ENCODE peak calls at places on chromosomes 11 and 22, in six cellular contexts. One of them, this sample, is unnamed.

GRCh38 chr11:12280199-12280837 is 97.1 kb upstream of the PARVA start:
- DNase-seq in mesendoderm: no peak
- DNase-seq in IMR-90: no peak
- DNase-seq in mesenchymal stem cell: no peak
- DNase-seq in H1: no peak
- DNase-seq in H9: peak
- DNase-seq in this sample: no peak

GRCh38 chr22:41401781-41402648 is 20.3 kb downstream of the TEF start:
- DNase-seq in H1: no peak
- DNase-seq in H9: no peak
- DNase-seq in mesenchymal stem cell: peak
- DNase-seq in mesendoderm: no peak
- DNase-seq in IMR-90: peak
- DNase-seq in this sample: no peak

GRCh38 chr11:1296287-1296686 is 13.1 kb downstream of the TOLLIP start:
- DNase-seq in mesendoderm: no peak
- DNase-seq in mesenchymal stem cell: no peak
- DNase-seq in IMR-90: no peak
- DNase-seq in H1: no peak
- DNase-seq in H9: no peak
- DNase-seq in this sample: no peak

GRCh38 chr22:35489225-35489624 is 51.4 kb upstream of the RASD2 start:
- DNase-seq in mesendoderm: no peak
- DNase-seq in mesenchymal stem cell: no peak
- DNase-seq in H1: no peak
- DNase-seq in H9: no peak
- DNase-seq in IMR-90: no peak
- DNase-seq in this sample: no peak

GRCh38 chr11:134759855-134760254 is 347.8 kb upstream of the B3GAT1 start:
- DNase-seq in mesendoderm: no peak
- DNase-seq in mesenchymal stem cell: no peak
- DNase-seq in IMR-90: no peak
- DNase-seq in H9: no peak
- DNase-seq in H1: no peak
- DNase-seq in this sample: no peak

GRCh38 chr11:124865902-124866851 is 945 bp downstream of the ROBO3 start:
- DNase-seq in mesendoderm: peak
- DNase-seq in H9: peak
- DNase-seq in mesenchymal stem cell: peak
- DNase-seq in H1: no peak
- DNase-seq in IMR-90: peak
- DNase-seq in this sample: no peak

GRCh38 chr22:17368727-17369552 is at the start of gene CECR2:
- DNase-seq in IMR-90: no peak
- DNase-seq in mesendoderm: peak
- DNase-seq in H1: peak
- DNase-seq in mesenchymal stem cell: peak
- DNase-seq in H9: peak
- DNase-seq in this sample: peak

GRCh38 chr11:132564120-132564519 is 968.2 kb downstream of the OPCML start:
- DNase-seq in H9: no peak
- DNase-seq in mesenchymal stem cell: peak
- DNase-seq in mesendoderm: no peak
- DNase-seq in H1: no peak
- DNase-seq in IMR-90: no peak
- DNase-seq in this sample: no peak

GRCh38 chr11:41660585-41660984 is 201.1 kb upstream of the LRRC4C start:
- DNase-seq in mesenchymal stem cell: no peak
- DNase-seq in H1: peak
- DNase-seq in IMR-90: no peak
- DNase-seq in H9: peak
- DNase-seq in mesendoderm: peak
- DNase-seq in this sample: no peak

GRCh38 chr22:50112151-50113118 is 22.6 kb downstream of the MOV10L1 start:
- DNase-seq in IMR-90: peak
- DNase-seq in mesenchymal stem cell: peak
- DNase-seq in mesendoderm: peak
- DNase-seq in H9: no peak
- DNase-seq in H1: no peak
- DNase-seq in this sample: no peak

GRCh38 chr11:92226331-92227232 is 2.0 kb downstream of the FAT3 start:
- DNase-seq in mesenchymal stem cell: no peak
- DNase-seq in H1: no peak
- DNase-seq in IMR-90: no peak
- DNase-seq in mesendoderm: peak
- DNase-seq in H9: peak
- DNase-seq in this sample: peak

GRCh38 chr11:68650801-68651200 is 33.5 kb upstream of the GAL start:
- DNase-seq in H9: no peak
- DNase-seq in H1: no peak
- DNase-seq in IMR-90: no peak
- DNase-seq in mesendoderm: no peak
- DNase-seq in mesenchymal stem cell: no peak
- DNase-seq in this sample: no peak

GRCh38 chr22:45064313-45065268 is 54.8 kb upstream of the PHF21B start:
- DNase-seq in mesendoderm: no peak
- DNase-seq in mesenchymal stem cell: peak
- DNase-seq in H1: no peak
- DNase-seq in H9: no peak
- DNase-seq in IMR-90: peak
- DNase-seq in this sample: no peak

GRCh38 chr11:1305063-1305495 is 4.4 kb downstream of the TOLLIP start:
- DNase-seq in mesenchymal stem cell: no peak
- DNase-seq in IMR-90: no peak
- DNase-seq in H9: peak
- DNase-seq in mesendoderm: no peak
- DNase-seq in H1: no peak
- DNase-seq in this sample: no peak

GRCh38 chr22:38569972-38570840 is at the start of gene DMC1:
- DNase-seq in H9: peak
- DNase-seq in mesenchymal stem cell: peak
- DNase-seq in mesendoderm: peak
- DNase-seq in IMR-90: peak
- DNase-seq in H1: peak
- DNase-seq in this sample: peak

GRCh38 chr11:68686486-68686885 is 2.1 kb downstream of the GAL start:
- DNase-seq in IMR-90: no peak
- DNase-seq in mesenchymal stem cell: no peak
- DNase-seq in H9: no peak
- DNase-seq in H1: no peak
- DNase-seq in mesendoderm: no peak
- DNase-seq in this sample: no peak

GRCh38 chr22:36457688-36458450 is 23.6 kb downstream of the TXN2 start:
- DNase-seq in mesenchymal stem cell: peak
- DNase-seq in IMR-90: no peak
- DNase-seq in H9: peak
- DNase-seq in H1: no peak
- DNase-seq in mesendoderm: no peak
- DNase-seq in this sample: no peak

GRCh38 chr11:13486926-13487660 is 8.7 kb downstream of the PTH start:
- DNase-seq in H9: peak
- DNase-seq in mesenchymal stem cell: peak
- DNase-seq in H1: no peak
- DNase-seq in IMR-90: no peak
- DNase-seq in mesendoderm: peak
- DNase-seq in this sample: peak

GRCh38 chr11:91625495-91625894 is 599.1 kb upstream of the FAT3 start:
- DNase-seq in H1: no peak
- DNase-seq in mesenchymal stem cell: peak
- DNase-seq in mesendoderm: no peak
- DNase-seq in H9: no peak
- DNase-seq in IMR-90: no peak
- DNase-seq in this sample: no peak

GRCh38 chr11:64318694-64319420 is 936 bp downstream of the PRDX5 start:
- DNase-seq in H9: no peak
- DNase-seq in mesenchymal stem cell: no peak
- DNase-seq in mesendoderm: peak
- DNase-seq in IMR-90: no peak
- DNase-seq in H1: no peak
- DNase-seq in this sample: no peak

GRCh38 chr11:15128621-15129020 is 13.9 kb downstream of the INSC start:
- DNase-seq in IMR-90: no peak
- DNase-seq in H1: no peak
- DNase-seq in mesendoderm: no peak
- DNase-seq in H9: no peak
- DNase-seq in mesenchymal stem cell: no peak
- DNase-seq in this sample: no peak

GRCh38 chr11:36088234-36088975 is 144.5 kb downstream of the LDLRAD3 start:
- DNase-seq in H1: no peak
- DNase-seq in mesendoderm: no peak
- DNase-seq in IMR-90: peak
- DNase-seq in mesenchymal stem cell: peak
- DNase-seq in H9: no peak
- DNase-seq in this sample: no peak

GRCh38 chr11:64723117-64723906 is at the start of gene NRXN2:
- DNase-seq in H1: no peak
- DNase-seq in mesenchymal stem cell: peak
- DNase-seq in H9: peak
- DNase-seq in IMR-90: peak
- DNase-seq in mesendoderm: peak
- DNase-seq in this sample: peak

GRCh38 chr22:45907996-45908395 is 69.0 kb downstream of the WNT7B start:
- DNase-seq in IMR-90: no peak
- DNase-seq in H1: no peak
- DNase-seq in mesenchymal stem cell: no peak
- DNase-seq in mesendoderm: no peak
- DNase-seq in H9: no peak
- DNase-seq in this sample: no peak

GRCh38 chr11:65890324-65891179 is at the start of gene CCDC85B:
- DNase-seq in mesenchymal stem cell: peak
- DNase-seq in H1: no peak
- DNase-seq in H9: peak
- DNase-seq in IMR-90: peak
- DNase-seq in mesendoderm: peak
- DNase-seq in this sample: peak

GRCh38 chr11:113690619-113691569 is 15.2 kb downstream of the TMPRSS5 start:
- DNase-seq in IMR-90: peak
- DNase-seq in mesendoderm: peak
- DNase-seq in H9: peak
- DNase-seq in mesenchymal stem cell: peak
- DNase-seq in H1: peak
- DNase-seq in this sample: peak

GRCh38 chr11:128204898-128205297 is 382.5 kb downstream of the ETS1 start:
- DNase-seq in IMR-90: no peak
- DNase-seq in mesenchymal stem cell: no peak
- DNase-seq in H9: no peak
- DNase-seq in H1: no peak
- DNase-seq in mesendoderm: no peak
- DNase-seq in this sample: no peak

GRCh38 chr11:128200467-128200866 is 386.9 kb downstream of the ETS1 start:
- DNase-seq in mesenchymal stem cell: no peak
- DNase-seq in mesendoderm: no peak
- DNase-seq in H9: no peak
- DNase-seq in H1: no peak
- DNase-seq in IMR-90: no peak
- DNase-seq in this sample: no peak

GRCh38 chr11:128198206-128198605 is 389.2 kb downstream of the ETS1 start:
- DNase-seq in mesendoderm: no peak
- DNase-seq in H1: no peak
- DNase-seq in H9: no peak
- DNase-seq in IMR-90: no peak
- DNase-seq in mesenchymal stem cell: no peak
- DNase-seq in this sample: no peak

GRCh38 chr11:128201006-128201405 is 386.4 kb downstream of the ETS1 start:
- DNase-seq in mesenchymal stem cell: no peak
- DNase-seq in mesendoderm: no peak
- DNase-seq in H1: no peak
- DNase-seq in IMR-90: no peak
- DNase-seq in H9: no peak
- DNase-seq in this sample: no peak

DNA sequence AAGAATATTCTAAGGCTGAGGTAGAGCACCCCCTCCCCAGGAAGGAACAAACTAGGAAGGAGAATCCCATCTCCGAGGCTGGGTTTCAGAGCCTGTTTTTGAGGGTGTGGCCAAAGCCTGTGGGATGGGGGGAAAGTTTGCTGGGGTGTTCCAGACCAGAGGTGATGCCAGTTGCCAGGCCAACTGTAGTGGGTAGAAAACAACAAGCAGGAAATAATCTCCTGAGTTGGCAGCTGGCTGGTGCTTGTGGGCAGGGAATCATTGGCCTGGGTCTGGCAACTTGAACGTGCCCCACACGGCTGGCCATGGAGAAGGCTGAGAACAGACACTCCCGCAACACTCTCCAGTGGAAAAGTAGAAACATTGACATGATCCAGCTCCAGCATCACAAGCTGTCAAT is 385.6 kb downstream of the ETS1 start:
- DNase-seq in mesenchymal stem cell: no peak
- DNase-seq in mesendoderm: no peak
- DNase-seq in IMR-90: no peak
- DNase-seq in H9: no peak
- DNase-seq in H1: no peak
- DNase-seq in this sample: no peak
- H3K4ac ChIP-seq in mesenchymal stem cell: no peak
- H3K4ac ChIP-seq in mesendoderm: no peak
- H3K4ac ChIP-seq in IMR-90: no peak
- H3K4ac ChIP-seq in H9: no peak
- H3K4ac ChIP-seq in H1: no peak
- H3K4ac ChIP-seq in this sample: no peak

GRCh38 chr11:8593935-8594909 is at the start of gene STK33:
- DNase-seq in mesenchymal stem cell: peak
- DNase-seq in mesendoderm: peak
- DNase-seq in H1: peak
- DNase-seq in H9: peak
- DNase-seq in IMR-90: no peak
- DNase-seq in this sample: peak
- H3K9ac ChIP-seq in mesenchymal stem cell: peak
- H3K9ac ChIP-seq in mesendoderm: peak
- H3K9ac ChIP-seq in H1: no peak
- H3K9ac ChIP-seq in H9: peak
- H3K9ac ChIP-seq in IMR-90: peak
- H3K9ac ChIP-seq in this sample: peak

GRCh38 chr11:24422371-24422770 is 74.5 kb upstream of the LUZP2 start:
- DNase-seq in IMR-90: peak
- DNase-seq in H1: no peak
- DNase-seq in mesenchymal stem cell: no peak
- DNase-seq in mesendoderm: peak
- DNase-seq in H9: no peak
- DNase-seq in this sample: no peak

DNA sequence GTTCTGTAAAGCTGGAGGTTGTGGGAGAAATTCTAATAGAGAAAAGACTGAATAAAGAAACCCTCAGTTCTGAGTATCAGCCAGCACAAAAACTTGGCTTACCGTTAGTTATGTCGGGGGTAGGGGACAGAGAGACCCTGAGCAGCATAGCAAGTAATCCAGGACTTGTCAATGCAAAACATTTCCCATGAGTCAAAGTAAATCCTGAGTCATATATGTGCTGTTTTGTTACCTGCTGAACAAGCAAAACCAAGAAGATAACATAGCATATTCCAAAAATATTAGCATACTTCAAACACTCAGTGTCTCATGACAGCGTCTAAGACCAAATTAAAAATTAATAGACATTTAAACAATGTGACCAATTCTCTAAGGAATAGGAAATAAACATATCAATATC is 75.1 kb upstream of the LUZP2 start:
- DNase-seq in mesendoderm: peak
- DNase-seq in H9: no peak
- DNase-seq in mesenchymal stem cell: no peak
- DNase-seq in H1: no peak
- DNase-seq in IMR-90: peak
- DNase-seq in this sample: no peak
- H2BK120ac ChIP-seq in mesendoderm: no peak
- H2BK120ac ChIP-seq in H9: no peak
- H2BK120ac ChIP-seq in mesenchymal stem cell: no peak
- H2BK120ac ChIP-seq in H1: no peak
- H2BK120ac ChIP-seq in IMR-90: peak
- H2BK120ac ChIP-seq in this sample: no peak

GRCh38 chr11:61331636-61332035 is 1.3 kb downstream of the DDB1 start:
- DNase-seq in mesenchymal stem cell: no peak
- DNase-seq in H1: no peak
- DNase-seq in H9: no peak
- DNase-seq in IMR-90: no peak
- DNase-seq in mesendoderm: no peak
- DNase-seq in this sample: no peak
- H3K4ac ChIP-seq in mesenchymal stem cell: no peak
- H3K4ac ChIP-seq in H1: no peak
- H3K4ac ChIP-seq in H9: no peak
- H3K4ac ChIP-seq in IMR-90: no peak
- H3K4ac ChIP-seq in mesendoderm: no peak
- H3K4ac ChIP-seq in this sample: no peak